ENCODE peak calls at places on chromosomes 7 and 10, in seven cellular contexts. N is IMR-90, C is mesenchymal stem cell, O is mesendoderm, Q is trophoblast cell, U is neuronal stem cell, T is H1. D is an unnamed sample.
A peak's percentile ranks its signal among the peaks of the same experiment; 100 is the strongest.

GRCh38 chr7:106282374-106282773 is 2.4 kb downstream of the NAMPT start:
- DNase-seq in O (no peak), T (no peak), N (no peak), U (no peak), Q (peak; percentile 18), C (peak; percentile 35), D (no peak)

GRCh38 chr10:132870426-132870825 is 71.9 kb downstream of the CFAP46 start:
- DNase-seq in Q (no peak), U (no peak), T (no peak), N (no peak), O (no peak), C (no peak), D (peak; percentile 14)

GRCh38 chr10:14084875-14085274 is 245.8 kb downstream of the FRMD4A start:
- DNase-seq in U (no peak), C (peak; percentile 80), O (no peak), T (no peak), N (peak; percentile 52), Q (no peak), D (no peak)

GRCh38 chr10:85446852-85447251 is 919.7 kb downstream of the GRID1 start:
- DNase-seq in T (no peak), U (no peak), Q (no peak), N (no peak), C (peak; percentile 22), O (no peak), D (no peak)

GRCh38 chr7:25858562-25859411 is 293.2 kb upstream of the NFE2L3 start:
- DNase-seq in O (peak; percentile 65), N (no peak), T (peak; percentile 72), Q (no peak), C (peak; percentile 86), U (no peak), D (peak; percentile 52)

GRCh38 chr7:155818154-155818819 is 6.0 kb upstream of the SHH start:
- DNase-seq in T (no peak), U (no peak), C (no peak), N (no peak), O (no peak), Q (no peak), D (no peak)

GRCh38 chr10:69871074-69871473 is 69.4 kb downstream of the COL13A1 start:
- DNase-seq in N (no peak), T (no peak), U (no peak), Q (no peak), C (no peak), O (no peak), D (peak; percentile 65)

GRCh38 chr7:141585592-141586510 is 34.6 kb downstream of the AGK start:
- DNase-seq in U (no peak), Q (peak; percentile 79), C (peak; percentile 94), N (peak; percentile 95), T (no peak), O (peak; percentile 76), D (no peak)

GRCh38 chr7:29207469-29207868 is 12.9 kb downstream of the CHN2 start:
- DNase-seq in N (no peak), U (no peak), O (no peak), Q (no peak), T (no peak), C (no peak), D (no peak)

GRCh38 chr7:73606801-73607691 is 17.3 kb downstream of the MLXIPL start:
- DNase-seq in T (peak; percentile 97), O (peak; percentile 67), U (peak; percentile 90), N (peak; percentile 10), C (peak; percentile 45), Q (peak; percentile 59), D (peak; percentile 85)
- H3K18ac ChIP-seq in T (no peak overlapping the region), O (no peak overlapping the region), U (peak overlapping the region; percentile 23), N (no peak overlapping the region), C (no peak overlapping the region), Q (no peak overlapping the region), D (no peak overlapping the region)

DNA sequence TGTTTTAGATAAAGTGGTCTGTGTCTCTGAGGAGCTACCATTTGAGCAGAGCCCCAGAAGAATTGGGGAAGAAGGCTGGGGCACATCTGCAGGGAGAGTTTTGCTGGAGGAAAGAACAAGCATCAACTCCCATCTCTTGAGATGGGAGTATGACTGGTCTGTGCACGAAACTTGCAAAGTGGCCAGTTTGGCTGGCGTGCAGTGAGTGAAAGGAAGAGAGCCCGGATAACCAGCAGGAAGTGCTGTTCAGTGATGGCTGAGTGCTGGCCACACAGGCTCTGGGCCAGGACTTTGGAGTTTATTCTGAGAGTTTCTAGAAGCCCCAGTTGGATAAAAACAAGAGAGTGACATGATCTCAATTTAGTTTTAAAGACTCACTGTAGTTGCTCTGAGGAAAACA is 34.4 kb upstream of the SVIL start:
- DNase-seq in Q (peak; percentile 74), U (no peak), N (peak; percentile 6), O (no peak), C (no peak), T (no peak), D (no peak)
- H2BK5ac ChIP-seq in Q (no peak overlapping the region), U (no peak overlapping the region), N (no peak overlapping the region), O (no peak overlapping the region), C (no peak overlapping the region), T (no peak overlapping the region), D (no peak overlapping the region)

DNA sequence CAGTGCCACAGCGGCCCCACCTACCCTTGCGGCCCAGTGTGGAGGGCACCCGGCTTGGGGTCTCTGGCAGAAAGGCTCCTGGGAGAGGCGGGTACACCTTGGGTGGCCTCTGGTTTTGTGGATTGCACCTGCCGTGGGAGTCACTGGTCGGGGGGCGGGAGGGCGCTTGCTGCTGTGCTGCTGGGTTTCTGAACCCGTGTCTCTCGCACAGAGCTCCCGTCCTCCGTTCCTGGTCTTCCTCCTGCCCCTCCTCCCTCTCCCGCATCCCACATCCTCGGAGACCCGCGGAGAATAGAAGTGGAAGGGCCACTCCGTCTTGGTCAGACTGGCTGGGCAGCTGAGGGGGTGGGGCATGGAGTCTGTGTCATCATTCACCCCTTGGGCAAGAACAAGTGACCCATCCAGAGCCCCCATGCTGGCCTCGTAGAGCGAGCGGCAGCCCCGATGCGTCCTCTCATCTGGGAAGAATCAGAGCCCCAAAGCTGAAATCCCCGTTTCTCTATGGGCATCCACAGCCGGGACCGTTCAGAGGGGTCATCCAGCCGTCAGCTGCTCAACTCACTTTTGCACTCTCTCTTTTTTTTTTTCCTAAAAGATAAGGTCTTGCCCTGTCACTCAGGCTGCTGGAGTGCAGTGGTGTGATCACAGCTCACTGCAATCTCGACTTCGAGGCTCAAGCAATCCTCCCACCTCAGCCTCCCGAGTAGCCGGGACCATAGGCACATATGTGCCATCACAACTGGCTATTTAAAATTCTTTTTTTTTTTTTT is 4.0 kb downstream of the MAFK start:
- DNase-seq in O (no peak), T (no peak), C (peak; percentile 37), U (no peak), Q (peak; percentile 85), N (no peak), D (no peak)
- H3K18ac ChIP-seq in O (no peak overlapping the region), T (no peak overlapping the region), C (peak overlapping the region; percentile 78), U (peak overlapping the region; percentile 57), Q (peak overlapping the region; percentile 24), N (peak overlapping the region; percentile 21), D (no peak overlapping the region)

DNA sequence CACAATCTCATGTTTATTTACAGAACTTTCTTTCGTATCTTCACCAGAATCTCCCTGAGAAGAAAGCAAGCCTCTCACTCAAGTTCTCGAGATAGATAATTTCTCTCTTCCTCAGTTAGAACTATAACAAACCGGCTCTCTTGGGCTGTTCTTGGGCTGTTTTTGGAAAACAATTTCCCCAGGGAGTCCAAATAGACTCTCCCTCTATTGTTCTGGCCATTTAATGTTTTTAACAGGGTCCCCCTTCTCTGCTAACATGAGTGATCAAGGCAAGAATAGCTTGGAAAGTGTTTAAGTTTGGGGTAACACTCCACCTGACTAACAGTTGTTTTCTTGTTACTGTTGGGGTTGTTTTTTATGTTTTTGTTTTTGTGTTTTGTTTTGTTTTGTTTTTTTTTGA is 64.8 kb upstream of the UCN3 start:
- DNase-seq in O (no peak), Q (no peak), T (no peak), N (peak; percentile 8), C (no peak), U (no peak), D (no peak)
- H2BK5ac ChIP-seq in O (no peak overlapping the region), Q (no peak overlapping the region), T (no peak overlapping the region), N (no peak overlapping the region), C (no peak overlapping the region), U (no peak overlapping the region), D (no peak overlapping the region)

DNA sequence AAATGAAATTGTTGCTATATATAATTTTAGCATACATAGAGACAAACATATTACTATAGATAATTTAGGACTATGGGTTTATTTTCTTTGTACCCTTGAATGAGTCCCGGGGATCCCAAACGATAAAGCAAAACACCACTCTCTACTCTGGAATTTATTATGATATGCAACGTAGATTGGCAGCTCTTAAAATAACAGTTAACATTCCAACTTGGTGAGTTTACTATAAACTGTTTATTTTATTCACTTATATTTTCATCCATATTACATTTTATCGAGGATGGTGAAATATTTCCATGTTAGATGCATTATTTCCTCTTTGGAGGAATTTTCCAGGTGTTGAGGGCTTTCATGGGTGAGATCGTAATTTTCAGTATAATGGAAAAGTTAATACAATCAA is 138.7 kb upstream of the DGKB start:
- DNase-seq in N (peak; percentile 21), Q (no peak), O (no peak), C (no peak), T (no peak), U (no peak), D (no peak)
- H3K18ac ChIP-seq in N (no peak overlapping the region), Q (no peak overlapping the region), O (no peak overlapping the region), C (no peak overlapping the region), T (no peak overlapping the region), U (no peak overlapping the region), D (no peak overlapping the region)